ENCODE peak calls at places on chromosome 10, in seven cellular contexts. U, Q, S, L, K, H and V are unnamed samples. For H3K9me3, the result is how much of the 10 kb centered on the place peaks cover.

GRCh38 chr10:34824870-34825269 is 9.8 kb upstream of the PARD3 start:
- DNase-seq in U (no peak), Q (no peak), S (no peak), L (no peak), K (no peak), H (no peak), V (no peak)

GRCh38 chr10:57657164-57657765 is 610.4 kb downstream of the IPMK start:
- DNase-seq in U (peak), Q (peak), S (peak), L (peak), K (peak), H (peak), V (no peak)

GRCh38 chr10:117318909-117319308 is 56.3 kb downstream of the PDZD8 start:
- DNase-seq in U (no peak), Q (peak), S (peak), L (no peak), K (no peak), H (no peak), V (no peak)

GRCh38 chr10:130351466-130352290 is 215.5 kb downstream of the GLRX3 start:
- DNase-seq in U (no peak), Q (no peak), S (no peak), L (no peak), K (no peak), H (no peak), V (no peak)

GRCh38 chr10:43904301-43904700 is 255.6 kb upstream of the ZNF32 start:
- DNase-seq in U (no peak), Q (no peak), S (no peak), L (no peak), K (no peak), H (no peak), V (no peak)

GRCh38 chr10:101812606-101813005 is 5.6 kb downstream of the OGA start:
- DNase-seq in U (no peak), Q (peak), S (no peak), L (no peak), K (no peak), H (no peak), V (no peak)

GRCh38 chr10:12727832-12728215 is 273.7 kb downstream of the CCDC3 start:
- DNase-seq in U (no peak), Q (no peak), S (no peak), L (peak), K (no peak), H (peak), V (no peak)

GRCh38 chr10:95438781-95439180 is 122.4 kb downstream of the SORBS1 start:
- DNase-seq in U (no peak), Q (no peak), S (no peak), L (no peak), K (no peak), H (no peak), V (no peak)

GRCh38 chr10:116287906-116288501 is 15.0 kb upstream of the GFRA1 start:
- DNase-seq in U (peak), Q (peak), S (peak), L (peak), K (no peak), H (peak), V (no peak)

GRCh38 chr10:3837909-3838722 is 53.1 kb upstream of the KLF6 start:
- DNase-seq in U (no peak), Q (no peak), S (no peak), L (no peak), K (no peak), H (no peak), V (no peak)

GRCh38 chr10:113151178-113151577 is 201.1 kb downstream of the TCF7L2 start:
- DNase-seq in U (no peak), Q (no peak), S (no peak), L (no peak), K (no peak), H (no peak), V (no peak)

GRCh38 chr10:3820255-3820654 is 35.2 kb upstream of the KLF6 start:
- DNase-seq in U (no peak), Q (no peak), S (no peak), L (no peak), K (no peak), H (no peak), V (no peak)

GRCh38 chr10:86376403-86376802 is 9.8 kb upstream of the GRID1 start:
- DNase-seq in U (no peak), Q (no peak), S (no peak), L (no peak), K (no peak), H (no peak), V (no peak)

GRCh38 chr10:98339790-98340189 is 71.8 kb upstream of the LOXL4 start:
- DNase-seq in U (no peak), Q (no peak), S (no peak), L (no peak), K (no peak), H (peak), V (no peak)

GRCh38 chr10:3807928-3808496 is 23.0 kb upstream of the KLF6 start:
- DNase-seq in U (no peak), Q (no peak), S (no peak), L (no peak), K (no peak), H (no peak), V (no peak)

GRCh38 chr10:97517778-97518561 is 19.2 kb downstream of the UBTD1 start:
- DNase-seq in U (no peak), Q (no peak), S (no peak), L (no peak), K (no peak), H (no peak), V (no peak)

GRCh38 chr10:92290837-92291609 is at the start of the genes CPEB3 and MARCHF5:
- DNase-seq in U (peak), Q (peak), S (peak), L (peak), K (peak), H (peak), V (peak)
- TF ChIP-seq POLR2A in U (peak), Q (peak), S (peak), L (peak), K (no peak), H (peak), V (no peak)

GRCh38 chr10:93547522-93547921 is 18.9 kb upstream of the FFAR4 start:
- DNase-seq in U (no peak), Q (no peak), S (no peak), L (no peak), K (no peak), H (no peak), V (no peak)

GRCh38 chr10:93542358-93542791 is 24.1 kb upstream of the FFAR4 start:
- DNase-seq in U (no peak), Q (peak), S (no peak), L (no peak), K (no peak), H (peak), V (no peak)

DNA sequence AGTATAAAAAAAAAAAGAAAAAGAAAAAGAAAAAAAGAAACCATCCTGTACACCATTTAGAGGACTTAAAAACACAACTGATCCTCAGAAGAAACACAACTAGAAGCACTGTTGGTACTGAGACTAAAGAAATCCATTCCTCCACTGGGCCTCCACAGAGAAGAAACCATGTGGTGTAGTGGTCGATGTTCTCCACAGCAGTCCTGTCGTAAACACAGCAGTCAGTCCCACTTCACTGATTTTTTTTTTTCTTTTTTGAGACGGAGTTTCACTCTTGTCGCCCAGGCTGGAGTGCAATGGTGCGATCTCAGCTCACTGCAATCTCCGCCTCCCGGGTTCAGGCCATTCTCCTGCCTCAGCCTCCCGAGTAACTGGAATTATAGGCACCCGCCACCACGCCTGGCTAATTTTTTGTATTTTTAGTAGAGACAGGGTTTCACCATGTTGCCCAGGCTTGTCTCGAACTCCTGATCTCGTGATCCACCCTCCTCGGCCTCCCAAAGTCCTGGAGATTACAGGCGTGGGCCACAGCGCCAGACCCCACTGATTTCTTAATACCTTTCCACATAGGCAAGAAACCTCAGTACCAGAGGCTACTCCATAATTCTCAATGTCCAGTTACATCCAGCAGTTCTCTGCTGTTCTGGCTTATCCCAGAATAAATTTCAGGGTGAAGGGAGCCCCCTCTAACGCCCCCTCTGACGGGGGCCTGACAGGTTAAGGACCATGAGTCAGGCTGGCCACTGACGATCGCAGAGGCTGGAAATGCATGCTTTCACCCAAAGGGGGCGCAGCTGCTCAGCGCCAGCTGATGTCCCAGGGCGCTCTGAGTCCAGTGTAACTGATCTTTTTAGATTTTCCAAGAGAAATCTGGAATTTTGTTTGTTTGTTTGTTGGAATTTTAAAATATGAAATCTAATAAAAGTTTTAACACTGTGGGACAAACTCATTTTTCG is 24.8 kb upstream of the FFAR4 start:
- DNase-seq in U (no peak), Q (peak), S (no peak), L (no peak), K (no peak), H (peak), V (no peak)
- H3K4me3 ChIP-seq in U (no peak), Q (peak), S (no peak), L (no peak), K (no peak), H (peak), V (no peak)

GRCh38 chr10:45399113-45399512 is 25.1 kb downstream of the ALOX5 start:
- DNase-seq in U (no peak), Q (no peak), S (no peak), L (no peak), K (no peak), H (no peak), V (no peak)
- H3K9me3 ChIP-seq in U (under half), Q (under half), S (under half), L (under half), K (under half), H (under half), V (under half)

DNA sequence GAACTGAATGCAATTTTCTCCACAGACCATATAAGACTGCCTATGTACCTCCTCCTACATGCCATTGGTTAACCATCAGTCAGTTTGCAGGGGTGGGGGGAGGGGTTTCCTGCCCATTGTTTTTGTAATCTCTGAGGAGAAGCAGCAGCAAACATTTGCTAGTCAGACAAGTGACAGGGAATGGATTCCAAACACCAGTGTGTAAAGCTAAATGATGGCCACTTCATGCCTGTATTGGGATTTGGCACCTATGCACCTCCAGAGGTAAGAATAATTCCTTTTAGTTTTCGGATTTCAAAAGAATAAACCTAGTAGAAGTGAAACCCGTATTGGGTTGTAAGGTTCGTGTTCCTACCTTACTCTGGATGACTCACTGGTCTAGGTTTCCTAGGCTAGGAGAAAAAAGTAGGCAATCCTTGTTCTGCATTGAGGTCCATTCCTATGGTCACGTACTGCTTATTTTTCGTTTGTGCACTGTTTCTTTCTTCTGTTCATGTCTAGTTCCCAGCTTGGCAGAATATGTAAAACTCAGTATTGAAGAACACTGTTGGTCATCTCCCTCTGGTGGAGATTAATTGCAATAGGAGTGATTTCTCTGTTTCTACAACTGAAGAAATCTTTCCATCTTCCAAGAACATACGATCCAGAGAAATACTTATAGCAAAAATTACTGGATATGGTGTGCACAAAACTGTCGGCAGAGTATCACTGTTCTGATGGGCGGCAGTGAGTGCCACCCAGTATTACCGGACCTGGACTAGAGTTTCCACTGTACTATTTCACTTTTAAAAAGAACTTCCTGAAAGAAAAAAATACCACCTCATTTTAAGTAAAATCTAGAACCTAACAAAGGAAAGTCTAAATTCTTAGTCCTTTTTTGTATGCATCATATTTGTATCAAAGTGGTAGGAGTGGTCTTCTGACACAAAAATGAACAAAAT is at the start of gene AKR1C3:
- DNase-seq in U (no peak), Q (peak), S (peak), L (no peak), K (peak), H (no peak), V (no peak)
- TF ChIP-seq POLR2A in U (no peak), Q (no peak), S (peak), L (no peak), K (no peak), H (peak), V (no peak)

GRCh38 chr10:77637474-77637985 is at the start of gene KCNMA1:
- DNase-seq in U (peak), Q (no peak), S (peak), L (no peak), K (no peak), H (peak), V (no peak)

GRCh38 chr10:77639756-77640155 is 2.1 kb upstream of the KCNMA1 start:
- DNase-seq in U (no peak), Q (no peak), S (no peak), L (no peak), K (no peak), H (no peak), V (no peak)

GRCh38 chr10:77640167-77640566 is 2.6 kb upstream of the KCNMA1 start:
- DNase-seq in U (no peak), Q (no peak), S (no peak), L (no peak), K (no peak), H (no peak), V (no peak)

GRCh38 chr10:77637986-77638765 is 568 bp upstream of the KCNMA1 start:
- DNase-seq in U (peak), Q (peak), S (peak), L (no peak), K (no peak), H (peak), V (no peak)

DNA sequence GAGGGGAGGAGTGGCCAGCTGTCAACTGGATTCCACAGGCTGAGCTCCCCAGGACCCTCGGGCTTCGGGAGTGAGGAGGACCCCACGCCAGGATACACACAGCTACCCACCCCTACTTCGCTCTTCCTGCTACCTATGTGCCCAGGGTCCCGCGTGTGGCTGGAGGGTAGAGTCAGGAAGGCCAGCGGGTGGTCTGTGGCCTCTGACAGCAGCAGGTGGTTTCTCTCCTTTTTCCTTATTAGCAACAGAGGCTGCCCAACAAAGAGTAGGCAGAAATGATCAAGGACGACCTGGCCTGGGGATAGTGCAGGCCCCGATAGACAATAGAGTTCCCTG is 1.1 kb upstream of the KCNMA1 start:
- DNase-seq in U (no peak), Q (no peak), S (no peak), L (no peak), K (no peak), H (no peak), V (no peak)
- H3K4me3 ChIP-seq in U (peak), Q (peak), S (peak), L (peak), K (peak), H (peak), V (peak)

GRCh38 chr10:131778842-131779241 is 122.0 kb upstream of the PPP2R2D start:
- DNase-seq in U (no peak), Q (no peak), S (no peak), L (no peak), K (no peak), H (no peak), V (no peak)
- H3K9me3 ChIP-seq in U (under half), Q (half or more), S (under half), L (under half), K (under half), H (under half), V (under half)

DNA sequence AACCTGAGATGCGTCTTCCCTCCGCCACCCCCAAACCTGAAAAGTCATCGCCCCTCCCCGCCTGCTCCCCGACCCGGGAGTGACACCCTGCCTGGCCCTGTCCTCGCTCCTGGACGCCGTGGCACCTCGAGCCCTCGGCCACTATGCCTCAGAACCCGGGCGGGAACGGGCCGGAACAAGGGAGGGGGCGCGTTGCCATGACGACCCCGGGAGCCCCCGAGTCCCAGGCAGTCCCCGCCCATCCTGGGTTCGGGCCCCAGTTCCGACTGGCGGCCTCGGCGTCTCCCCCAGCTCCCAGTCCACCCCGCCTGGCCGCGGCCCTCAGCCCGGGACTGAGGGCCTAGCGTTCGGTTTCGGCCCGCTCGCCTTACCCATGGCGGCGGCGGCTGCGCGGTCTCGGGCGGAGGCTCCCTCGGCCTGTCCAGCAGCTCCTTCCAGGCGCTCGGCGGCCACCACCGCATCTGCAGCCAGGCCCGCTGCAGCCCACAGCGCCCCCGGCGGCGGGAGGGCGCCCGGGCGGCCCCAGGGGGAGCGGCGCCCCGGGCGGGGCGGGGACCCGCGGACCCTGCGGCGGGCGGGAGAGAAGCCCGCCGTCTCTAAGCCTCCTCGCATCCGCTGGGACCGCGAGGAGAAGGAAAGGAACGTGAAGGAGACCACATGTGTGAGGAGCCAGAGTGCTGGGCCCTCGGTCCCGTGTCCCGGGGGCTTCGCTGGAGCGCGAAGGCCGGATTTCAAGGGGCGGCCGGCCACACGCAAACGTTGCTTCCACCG is at the start of gene RUFY2:
- DNase-seq in U (peak), Q (peak), S (peak), L (peak), K (peak), H (peak), V (no peak)
- TF ChIP-seq POLR2A in U (peak), Q (no peak), S (peak), L (peak), K (peak), H (peak), V (no peak)

GRCh38 chr10:70634011-70634410 is 31.5 kb upstream of the PRF1 start:
- DNase-seq in U (no peak), Q (no peak), S (no peak), L (no peak), K (peak), H (no peak), V (no peak)
- H3K4me3 ChIP-seq in U (no peak), Q (no peak), S (no peak), L (no peak), K (no peak), H (no peak), V (no peak)

GRCh38 chr10:110748970-110749369 is 104.8 kb downstream of the RBM20 start:
- DNase-seq in U (no peak), Q (no peak), S (no peak), L (no peak), K (no peak), H (no peak), V (no peak)

GRCh38 chr10:110746254-110746826 is 102.2 kb downstream of the RBM20 start:
- DNase-seq in U (peak), Q (peak), S (peak), L (peak), K (no peak), H (peak), V (no peak)

GRCh38 chr10:110744767-110745166 is 100.6 kb downstream of the RBM20 start:
- DNase-seq in U (no peak), Q (no peak), S (no peak), L (no peak), K (no peak), H (no peak), V (no peak)

GRCh38 chr10:110747609-110748464 is 103.7 kb downstream of the RBM20 start:
- DNase-seq in U (no peak), Q (no peak), S (no peak), L (no peak), K (no peak), H (no peak), V (no peak)

DNA sequence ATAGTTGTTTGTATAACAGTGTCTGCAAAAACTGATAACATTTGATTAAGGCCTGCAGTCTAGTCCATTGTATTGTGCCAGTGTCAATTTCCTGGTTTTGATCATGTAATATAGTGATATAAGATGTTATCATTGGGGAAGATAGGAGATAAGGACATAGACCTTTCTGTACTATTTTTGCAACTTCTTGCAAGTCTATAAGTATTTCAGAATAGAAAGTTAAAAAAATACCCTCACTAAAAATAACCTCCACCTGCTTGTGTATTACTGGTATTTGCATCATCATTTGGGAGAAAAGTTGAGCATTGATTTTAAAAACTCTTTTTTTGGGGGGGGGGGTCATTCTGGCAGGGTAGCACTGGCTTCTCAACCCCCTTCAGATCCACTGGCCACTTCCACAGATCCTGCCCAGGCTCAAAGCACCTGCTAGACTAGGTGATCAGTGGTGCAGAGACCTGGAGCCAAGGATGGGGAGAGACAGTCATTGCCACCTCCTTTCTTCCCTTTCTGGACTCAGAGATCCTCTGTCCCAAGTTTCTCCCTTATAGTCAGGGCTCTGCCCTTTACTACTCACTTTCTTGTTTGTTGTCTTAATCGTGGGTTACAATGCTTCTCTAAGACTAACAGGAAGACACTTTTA is 103.0 kb downstream of the RBM20 start:
- DNase-seq in U (no peak), Q (no peak), S (no peak), L (no peak), K (no peak), H (no peak), V (no peak)
- H3K9me3 ChIP-seq in U (under half), Q (under half), S (under half), L (under half), K (under half), H (under half), V (under half)